ENCODE peak calls at places on chromosomes 16 and 17, in seven cellular contexts. E is fibroblast of the aortic adventitia; D is GM10248; V is CD8-positive, alpha-beta T cell; H is GM06990; W is HFFc6; Z is AG04450. Y is an unnamed sample.

GRCh38 chr17:27567563-27567859 is 63.5 kb upstream of the LGALS9 start:
- DNase-seq in E (no peak), D (no peak), V (no peak), H (no peak), W (no peak), Z (no peak), Y (no peak)

GRCh38 chr17:1882836-1883235 is 53.0 kb downstream of the RPA1 start:
- DNase-seq in E (peak; percentile 38), D (peak; percentile 52), V (no peak), H (no peak), W (peak; percentile 19), Z (no peak), Y (peak; percentile 61)

GRCh38 chr16:4160663-4161436 is 44.6 kb upstream of the ADCY9 start:
- DNase-seq in E (peak; percentile 32), D (no peak), V (no peak), H (no peak), W (no peak), Z (no peak), Y (no peak)

GRCh38 chr17:7850970-7851437 is 3.9 kb upstream of the TMEM88 start:
- DNase-seq in E (no peak), D (no peak), V (no peak), H (no peak), W (no peak), Z (no peak), Y (no peak)

GRCh38 chr16:56866955-56867830 is 2.2 kb downstream of the SLC12A3 start:
- DNase-seq in E (peak; percentile 86), D (peak; percentile 72), V (no peak), H (no peak), W (peak; percentile 48), Z (no peak), Y (peak; percentile 81)

GRCh38 chr17:70767102-70767701 is 597.9 kb downstream of the KCNJ2 start:
- DNase-seq in E (peak; percentile 44), D (peak; percentile 15), V (no peak), H (no peak), W (peak; percentile 30), Z (peak; percentile 3), Y (peak; percentile 28)

GRCh38 chr16:19523184-19523558 is 571 bp upstream of the CCP110 start:
- DNase-seq in E (no peak), D (no peak), V (no peak), H (no peak), W (no peak), Z (no peak), Y (no peak)

GRCh38 chr17:35809855-35810461 is 674 bp downstream of the TAF15 start:
- DNase-seq in E (peak; percentile 23), D (no peak), V (no peak), H (no peak), W (no peak), Z (no peak), Y (no peak)

GRCh38 chr16:54931757-54932660 is 1.3 kb downstream of the IRX5 start:
- DNase-seq in E (peak; percentile 43), D (no peak), V (no peak), H (no peak), W (no peak), Z (no peak), Y (peak; percentile 26)

GRCh38 chr16:27515874-27516353 is 33.8 kb downstream of the GTF3C1 start:
- DNase-seq in E (no peak), D (peak; percentile 59), V (no peak), H (no peak), W (peak; percentile 13), Z (no peak), Y (peak; percentile 67)

GRCh38 chr17:5413682-5414081 is 5.8 kb downstream of the NUP88 start:
- DNase-seq in E (peak; percentile 94), D (no peak), V (no peak), H (no peak), W (peak; percentile 89), Z (peak; percentile 47), Y (no peak)

GRCh38 chr17:64492481-64493109 is 4.3 kb downstream of the POLG2 start:
- DNase-seq in E (no peak), D (no peak), V (no peak), H (no peak), W (no peak), Z (no peak), Y (no peak)

DNA sequence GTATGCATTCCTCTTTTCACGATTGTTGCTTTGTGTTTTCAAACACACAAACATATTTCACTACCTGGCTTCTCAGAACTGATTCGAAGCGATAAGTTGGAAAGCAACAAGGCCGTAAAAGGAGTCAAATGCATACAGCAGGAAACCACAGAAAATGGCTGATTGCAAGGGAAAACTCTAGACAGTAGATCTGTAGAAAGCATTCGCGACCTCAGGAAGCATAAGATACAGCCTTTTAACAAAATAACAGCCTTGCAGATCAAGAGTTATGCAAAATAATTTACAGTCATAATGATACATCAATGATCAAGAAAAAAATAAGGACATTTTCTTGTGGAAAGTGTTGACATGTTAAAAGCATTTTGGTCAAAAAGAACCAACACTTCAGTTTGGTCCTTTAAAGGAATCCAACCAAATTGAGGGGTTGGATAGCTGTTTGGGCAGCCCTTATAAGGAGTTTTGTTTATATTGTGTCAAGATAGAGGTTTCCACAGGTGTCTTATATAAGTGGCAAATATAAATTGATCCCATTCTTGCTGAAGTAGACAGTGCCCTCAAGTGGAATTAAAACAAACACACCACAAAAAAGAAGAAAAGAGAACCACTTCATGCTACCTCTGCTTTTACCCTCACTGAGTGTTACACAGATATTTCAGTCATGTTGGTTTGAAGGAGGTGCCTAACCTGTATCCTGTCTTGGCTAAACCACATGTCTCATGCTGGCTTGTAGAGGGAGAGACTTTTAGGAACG is 5.5 kb downstream of the CYLD start:
- DNase-seq in E (peak; percentile 35), D (peak; percentile 40), V (no peak), H (peak; percentile 36), W (no peak), Z (no peak), Y (no peak)
- TF ChIP-seq CTCF in E (peak; percentile 12), D (peak; percentile 29), V (peak; percentile 67), H (peak; percentile 41), W (peak; percentile 61), Z (peak; percentile 26), Y (peak; percentile 20)

DNA sequence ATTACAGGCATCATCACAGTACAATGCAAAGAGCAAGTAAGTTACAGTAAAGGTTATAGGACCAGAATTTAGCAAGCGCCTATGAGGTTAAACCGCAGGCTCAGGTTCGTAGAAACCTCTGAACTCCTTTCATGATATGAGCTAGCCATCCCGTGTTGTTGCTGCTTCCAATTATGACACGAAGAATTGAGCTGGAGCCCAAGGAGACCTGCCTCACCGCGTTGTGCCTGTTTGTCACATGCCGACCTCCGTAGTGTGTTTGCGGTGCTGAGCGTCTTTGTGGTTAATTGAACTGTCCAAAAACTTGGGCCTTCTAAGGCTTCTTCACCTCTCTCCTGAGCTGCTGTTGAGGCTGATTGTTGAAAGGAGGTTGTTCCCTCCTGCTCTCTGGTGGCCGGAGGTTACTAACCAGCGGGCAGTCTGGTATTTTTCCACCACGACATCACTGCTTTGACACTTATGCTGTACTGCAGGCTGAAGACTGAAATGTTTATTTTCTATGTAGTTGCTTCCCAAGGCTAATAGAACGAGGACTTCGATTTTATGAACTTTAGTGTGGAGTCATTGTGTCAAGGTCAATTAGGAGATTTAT is 67.5 kb downstream of the SEC14L1 start:
- DNase-seq in E (peak; percentile 66), D (no peak), V (no peak), H (no peak), W (peak; percentile 81), Z (peak; percentile 10), Y (no peak)
- TF ChIP-seq CTCF in E (peak; percentile 48), D (no peak), V (no peak), H (no peak), W (peak; percentile 63), Z (peak; percentile 27), Y (no peak)

DNA sequence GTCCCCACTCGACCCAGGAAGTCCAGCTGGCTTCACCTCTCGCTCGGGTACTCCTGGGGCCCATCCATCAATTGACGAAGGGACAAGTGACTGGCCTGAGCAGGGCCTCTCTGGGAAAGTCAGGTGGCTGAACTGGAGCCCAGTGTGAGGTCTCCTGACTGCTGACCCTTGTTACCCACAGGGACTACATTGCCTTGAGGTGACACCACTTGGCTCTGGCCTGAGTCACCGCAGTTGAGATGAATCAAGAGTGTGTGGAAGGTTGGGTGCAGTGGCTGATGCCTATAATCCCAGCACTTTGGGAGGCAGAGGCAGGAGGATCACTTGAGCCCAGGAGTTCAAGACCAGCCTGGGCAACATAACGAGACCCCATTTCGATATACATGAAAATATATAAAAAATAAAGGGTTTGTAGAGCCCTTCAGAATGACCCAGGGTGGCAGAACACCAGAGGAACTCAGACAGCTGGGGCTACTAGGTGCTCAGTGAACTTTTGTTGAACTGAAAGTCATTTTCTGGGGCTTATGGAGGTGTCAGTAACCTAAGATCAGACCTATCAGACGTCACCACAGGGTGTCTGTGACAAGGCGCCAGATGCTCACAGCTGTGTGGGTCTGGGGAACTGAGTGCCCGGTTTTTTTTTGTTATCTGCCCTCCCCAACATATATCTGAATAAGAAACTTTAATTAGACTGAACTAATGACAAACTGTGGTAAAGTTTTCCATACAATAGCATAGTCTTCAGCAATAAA is 14.8 kb upstream of the ZFP90 start:
- DNase-seq in E (no peak), D (no peak), V (no peak), H (no peak), W (no peak), Z (no peak), Y (no peak)
- TF ChIP-seq CTCF in E (no peak), D (no peak), V (no peak), H (no peak), W (no peak), Z (no peak), Y (no peak)

GRCh38 chr17:42773290-42774035 is at the start of gene VPS25:
- DNase-seq in E (peak; percentile 88), D (peak; percentile 88), V (peak; percentile 75), H (peak; percentile 72), W (peak; percentile 83), Z (peak; percentile 55), Y (peak; percentile 88)
- TF ChIP-seq CTCF in E (peak; percentile 25), D (no peak), V (no peak), H (peak; percentile 33), W (peak; percentile 43), Z (peak; percentile 30), Y (no peak)

DNA sequence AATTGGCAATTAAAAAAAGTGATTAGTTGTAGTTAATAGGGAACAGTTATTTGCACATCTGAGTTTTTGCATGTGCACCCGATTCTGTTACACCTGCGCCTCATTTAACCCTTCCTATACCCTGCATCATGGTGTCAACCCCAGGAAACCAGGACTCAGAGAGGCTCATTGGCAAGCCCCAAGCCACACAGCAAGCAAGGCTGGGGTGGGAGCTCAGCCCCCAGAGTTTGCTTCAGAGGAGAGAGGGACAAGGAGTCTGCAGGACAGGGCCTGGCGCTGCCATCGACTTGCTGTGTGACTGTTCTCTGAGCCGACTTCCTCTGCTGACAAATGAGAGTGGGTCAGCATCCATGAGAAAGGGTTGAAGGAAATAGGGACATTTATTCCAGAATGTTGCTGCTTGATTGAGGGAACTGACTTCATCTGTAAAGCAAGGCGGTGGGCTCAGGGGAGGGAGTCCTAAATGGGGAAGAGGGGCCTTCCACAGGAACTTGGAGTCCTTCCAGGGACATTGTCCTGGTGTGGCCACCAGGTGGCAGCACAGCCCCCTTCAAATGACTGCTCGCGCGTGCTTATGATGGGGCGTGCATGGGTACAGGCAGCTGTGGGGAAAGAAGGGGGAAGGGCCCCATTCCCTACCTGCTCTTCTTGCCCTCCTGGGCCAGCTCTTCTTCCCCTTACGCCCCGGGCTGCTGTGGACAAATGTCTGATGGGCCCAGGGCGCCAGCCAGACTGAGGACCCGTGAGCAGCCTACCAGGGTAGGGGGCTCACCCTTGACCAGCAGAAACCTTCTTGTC is 51.6 kb downstream of the NT5M start:
- DNase-seq in E (peak; percentile 70), D (peak; percentile 90), V (peak; percentile 72), H (peak; percentile 50), W (peak; percentile 36), Z (peak; percentile 26), Y (peak; percentile 90)
- TF ChIP-seq CTCF in E (peak; percentile 77), D (peak; percentile 81), V (peak; percentile 80), H (peak; percentile 88), W (peak; percentile 98), Z (peak; percentile 82), Y (peak; percentile 89)